ENCODE peak calls at places on chromosomes 13 and 19, in six cellular contexts. P is tibial nerve, A is psoas muscle, N is uterus, Y is esophagus muscularis mucosa, U is heart left ventricle. H is an unnamed sample.

GRCh38 chr19:4304509-4305252 is at the start of gene FSD1:
- DNase-seq in P (no peak), A (no peak), N (no peak), Y (no peak), U (peak; percentile 30), H (no peak)

GRCh38 chr13:75908137-75908536 is 272.0 kb downstream of the LMO7 start:
- DNase-seq in P (no peak), A (peak; percentile 26), N (peak; percentile 14), Y (no peak), U (peak; percentile 25), H (no peak)

GRCh38 chr13:37495046-37495445 is 103.5 kb downstream of the POSTN start:
- DNase-seq in P (no peak), A (no peak), N (no peak), Y (no peak), U (no peak), H (no peak)

GRCh38 chr19:58381460-58382220 is 810 bp upstream of the ZNF837 start:
- DNase-seq in P (no peak), A (no peak), N (no peak), Y (no peak), U (no peak), H (no peak)

GRCh38 chr13:88729605-88730004 is 1058.4 kb downstream of the SLITRK5 start:
- DNase-seq in P (no peak), A (no peak), N (no peak), Y (no peak), U (no peak), H (no peak)

GRCh38 chr19:14525729-14526128 is 3.7 kb upstream of the TECR start:
- DNase-seq in P (no peak), A (no peak), N (no peak), Y (no peak), U (no peak), H (no peak)

GRCh38 chr13:76214001-76214400 is 577.9 kb downstream of the LMO7 start:
- DNase-seq in P (no peak), A (no peak), N (no peak), Y (no peak), U (no peak), H (no peak)

GRCh38 chr13:38872693-38873092 is 117.9 kb downstream of the STOML3 start:
- DNase-seq in P (peak; percentile 25), A (peak; percentile 25), N (peak; percentile 14), Y (no peak), U (no peak), H (no peak)

GRCh38 chr19:46732172-46732938 is 13.5 kb upstream of the FKRP start:
- DNase-seq in P (no peak), A (no peak), N (no peak), Y (no peak), U (no peak), H (no peak)

GRCh38 chr19:17183271-17183757 is 31.8 kb upstream of the USE1 start:
- DNase-seq in P (no peak), A (no peak), N (no peak), Y (no peak), U (no peak), H (no peak)

GRCh38 chr13:79973533-79973963 is 367.4 kb downstream of the SPRY2 start:
- DNase-seq in P (no peak), A (peak; percentile 18), N (no peak), Y (no peak), U (peak; percentile 67), H (no peak)

GRCh38 chr19:19278315-19278714 is 5.2 kb upstream of the TM6SF2 start:
- DNase-seq in P (no peak), A (no peak), N (no peak), Y (no peak), U (no peak), H (no peak)

GRCh38 chr19:35143231-35143715 is at the start of gene FXYD7:
- DNase-seq in P (no peak), A (no peak), N (no peak), Y (no peak), U (no peak), H (no peak)

GRCh38 chr13:113854238-113855011 is 9.5 kb downstream of the GAS6 start:
- DNase-seq in P (peak; percentile 43), A (no peak), N (peak; percentile 52), Y (no peak), U (peak; percentile 63), H (no peak)

GRCh38 chr13:113169277-113170272 is 11.1 kb downstream of the PROZ start:
- DNase-seq in P (no peak), A (no peak), N (no peak), Y (no peak), U (peak; percentile 52), H (no peak)

GRCh38 chr19:54523403-54523802 is 20.8 kb downstream of the LAIR2 start:
- DNase-seq in P (no peak), A (no peak), N (no peak), Y (no peak), U (no peak), H (no peak)

GRCh38 chr13:43732726-43733125 is 54.0 kb downstream of the ENOX1 start:
- DNase-seq in P (no peak), A (no peak), N (no peak), Y (no peak), U (no peak), H (no peak)

GRCh38 chr13:27792393-27793218 is at the start of gene GSX1:
- DNase-seq in P (no peak), A (peak; percentile 51), N (peak; percentile 33), Y (no peak), U (peak; percentile 58), H (peak; percentile 69)

GRCh38 chr13:99496322-99497142 is 4.7 kb upstream of the TM9SF2 start:
- DNase-seq in P (peak; percentile 70), A (peak; percentile 51), N (peak; percentile 65), Y (no peak), U (peak; percentile 77), H (peak; percentile 26)

GRCh38 chr13:99495478-99496321 is 5.6 kb upstream of the TM9SF2 start:
- DNase-seq in P (no peak), A (no peak), N (no peak), Y (no peak), U (no peak), H (no peak)

GRCh38 chr13:99500839-99501134 is 485 bp upstream of the TM9SF2 start:
- DNase-seq in P (no peak), A (no peak), N (no peak), Y (no peak), U (no peak), H (no peak)

GRCh38 chr13:99501135-99501951 is at the start of gene TM9SF2:
- DNase-seq in P (peak; percentile 95), A (peak; percentile 98), N (peak; percentile 99), Y (peak; percentile 98), U (peak; percentile 99), H (peak; percentile 99)

DNA sequence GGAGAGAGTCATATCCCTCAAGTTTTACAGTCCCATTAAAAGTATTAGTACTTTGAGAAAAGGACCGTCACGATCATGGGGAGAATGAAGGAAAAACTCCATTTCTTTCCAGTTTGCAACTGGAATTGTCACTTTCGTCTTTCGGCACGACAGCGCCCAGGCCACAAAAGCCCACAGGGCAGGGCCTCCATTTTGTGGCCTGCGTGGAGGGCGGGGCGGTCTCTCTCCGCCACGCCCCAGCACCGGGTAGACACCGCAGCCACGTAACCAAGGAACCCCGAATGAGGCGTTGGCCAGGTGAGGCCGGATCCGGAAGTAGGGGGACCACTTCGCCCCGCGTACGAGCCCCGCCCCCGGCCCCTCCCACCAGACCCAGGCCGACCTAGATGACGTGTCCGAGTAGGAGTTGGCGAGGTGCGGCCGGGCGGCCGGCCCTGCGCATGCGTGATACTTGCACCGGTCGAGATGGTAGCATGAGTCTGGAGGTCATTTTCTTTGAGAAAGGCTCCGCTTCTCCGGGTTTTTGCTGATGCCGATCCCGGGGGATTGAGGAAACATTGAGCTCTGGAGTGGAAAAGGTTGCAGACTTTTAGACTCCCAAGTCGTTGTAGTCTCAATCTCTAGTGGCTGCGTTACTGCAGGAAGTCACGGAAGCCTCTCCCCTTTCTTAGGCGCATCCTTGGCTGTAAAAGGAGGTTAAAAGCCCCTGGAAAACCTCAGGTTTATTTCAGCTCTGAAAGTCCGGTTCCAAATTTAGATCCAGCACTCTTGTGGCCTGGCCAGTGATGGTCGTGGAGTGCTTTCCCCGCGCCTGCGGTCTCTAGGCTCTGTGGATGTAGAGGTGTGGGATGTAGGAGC is 2.7 kb upstream of the TM9SF2 start:
- DNase-seq in P (peak; percentile 93), A (peak; percentile 97), N (peak; percentile 97), Y (peak; percentile 99), U (peak; percentile 97), H (peak; percentile 90)
- H3K4me1 ChIP-seq in P (peaks cover 21% of the 10 kb centered on the region), A (peaks cover 47% of the 10 kb centered on the region), N (peaks cover 6% of the 10 kb centered on the region), Y (peaks cover 44% of the 10 kb centered on the region), U (peaks cover 45% of the 10 kb centered on the region), H (peaks cover 19% of the 10 kb centered on the region)

GRCh38 chr13:98312606-98313005 is 135.5 kb upstream of the RNF113B start:
- DNase-seq in P (no peak), A (no peak), N (no peak), Y (no peak), U (no peak), H (no peak)

GRCh38 chr13:98309569-98310335 is 132.7 kb upstream of the RNF113B start:
- DNase-seq in P (no peak), A (no peak), N (no peak), Y (no peak), U (no peak), H (no peak)

GRCh38 chr13:98313023-98313937 is 136.2 kb upstream of the RNF113B start:
- DNase-seq in P (no peak), A (no peak), N (no peak), Y (no peak), U (no peak), H (no peak)

GRCh38 chr13:98310485-98311199 is 133.6 kb upstream of the RNF113B start:
- DNase-seq in P (no peak), A (no peak), N (no peak), Y (no peak), U (no peak), H (no peak)

GRCh38 chr13:98311200-98311548 is 134.1 kb upstream of the RNF113B start:
- DNase-seq in P (no peak), A (no peak), N (no peak), Y (no peak), U (no peak), H (no peak)
- H3K27ac ChIP-seq in P (no peak overlapping the region), A (no peak overlapping the region), N (no peak overlapping the region), Y (no peak overlapping the region), U (no peak overlapping the region), H (no peak overlapping the region)

GRCh38 chr13:99200433-99201167 is at the start of gene UBAC2:
- DNase-seq in P (peak; percentile 78), A (peak; percentile 97), N (peak; percentile 96), Y (peak; percentile 95), U (peak; percentile 97), H (peak; percentile 79)
- H3K4me1 ChIP-seq in P (peaks cover 9% of the 10 kb centered on the region), A (peaks cover 26% of the 10 kb centered on the region), N (no peaks in the 10 kb centered on the region), Y (peaks cover 24% of the 10 kb centered on the region), U (peaks cover 45% of the 10 kb centered on the region), H (peaks cover 6% of the 10 kb centered on the region)

DNA sequence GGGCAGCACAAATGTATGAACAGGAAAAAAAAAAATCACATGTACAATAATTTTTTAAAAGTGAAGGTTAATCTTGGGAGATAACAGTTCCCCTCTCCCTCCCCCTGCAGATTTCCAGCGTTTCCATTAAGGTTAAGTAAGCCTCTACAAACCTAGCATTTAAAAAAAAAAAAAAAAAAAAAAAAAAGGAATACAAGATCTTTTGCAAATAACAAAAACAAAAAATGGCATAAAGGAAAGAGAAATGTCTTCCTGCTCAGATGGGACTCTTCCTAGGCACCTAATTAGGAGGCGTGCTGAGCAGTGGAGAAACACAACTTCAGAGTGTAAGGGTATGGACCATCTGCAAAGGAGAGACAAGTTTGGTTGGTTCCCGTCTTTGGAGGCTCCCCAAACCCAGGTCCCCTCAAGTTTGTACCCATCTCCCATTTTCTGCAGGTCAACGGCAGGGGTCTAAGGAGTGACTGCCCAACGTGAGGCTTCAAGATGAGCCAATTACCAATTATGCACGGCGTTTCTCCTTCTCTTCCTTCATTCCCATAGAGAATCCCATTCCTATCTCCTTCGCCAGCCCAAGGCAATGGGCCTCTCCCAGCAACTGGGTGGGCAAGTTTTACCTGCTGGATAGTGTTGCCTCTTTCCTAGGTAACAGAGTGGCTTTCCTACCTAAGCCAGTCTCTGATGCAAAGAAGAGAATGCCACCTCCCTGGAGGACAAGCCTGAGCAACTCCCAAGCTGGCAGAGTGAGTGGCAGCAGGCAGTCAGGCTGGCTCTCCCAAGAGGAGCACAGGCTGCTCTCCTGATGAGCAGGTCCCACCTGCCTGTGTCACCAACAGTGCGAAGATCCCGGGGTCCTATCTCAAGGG is 5.1 kb upstream of the ECH1 start:
- DNase-seq in P (no peak), A (no peak), N (no peak), Y (no peak), U (no peak), H (no peak)
- H3K27ac ChIP-seq in P (no peak overlapping the region), A (peak overlapping the region; percentile 99), N (no peak overlapping the region), Y (no peak overlapping the region), U (no peak overlapping the region), H (peak overlapping the region; percentile 66)

H was measured in ascending aorta.